ENCODE peak calls at places on chromosomes 7 and 10, in four cellular contexts. F is GM12878; Y is activated CD4-positive, alpha-beta T cell treated with anti-CD3 and anti-CD28 coated beads, Interleukin-2, amount 50 U/mL, for 24 hours; V is effector CD4-positive, alpha-beta T cell. J is an unnamed sample.
A peak's percentile ranks its signal among the peaks of the same experiment; 100 is the strongest.

GRCh38 chr7:151313857-151314256 is 27.8 kb upstream of the NUB1 start:
- DNase-seq in F (no peak), Y (no peak), V (no peak), J (peak; percentile 49)

GRCh38 chr7:2477447-2478386 is 1.5 kb upstream of the GRIFIN start:
- DNase-seq in F (no peak), Y (peak; percentile 18), V (peak; percentile 40), J (peak; percentile 87)

GRCh38 chr7:133436014-133436428 is 183.1 kb downstream of the EXOC4 start:
- DNase-seq in F (no peak), Y (no peak), V (no peak), J (peak; percentile 26)

GRCh38 chr7:86818903-86819302 is 175.2 kb downstream of the GRM3 start:
- DNase-seq in F (no peak), Y (no peak), V (no peak), J (no peak)

GRCh38 chr10:72809033-72809432 is 84.5 kb upstream of the OIT3 start:
- DNase-seq in F (no peak), Y (no peak), V (no peak), J (no peak)

GRCh38 chr7:41110186-41110585 is 592.7 kb downstream of the INHBA start:
- DNase-seq in F (no peak), Y (no peak), V (no peak), J (peak; percentile 92)

GRCh38 chr10:116720241-116721047 is 21.9 kb downstream of the HSPA12A start:
- DNase-seq in F (no peak), Y (no peak), V (no peak), J (no peak)

GRCh38 chr7:131934452-131934851 is 378.0 kb upstream of the PODXL start:
- DNase-seq in F (no peak), Y (no peak), V (no peak), J (no peak)

GRCh38 chr7:141409911-141410329 is 141.3 kb upstream of the AGK start:
- DNase-seq in F (no peak), Y (no peak), V (no peak), J (no peak)

GRCh38 chr10:36281871-36282331 is 639.8 kb upstream of the FZD8 start:
- DNase-seq in F (no peak), Y (no peak), V (no peak), J (no peak)

J was measured in Daoy.